ENCODE peak calls at places on chromosomes 3 and 15, in nine cellular contexts. One of them, this sample, is unnamed.

GRCh38 chr3:189304465-189305341 is 132.9 kb downstream of the TPRG1 start:
- DNase-seq in GM04503: no peak
- DNase-seq in AG09309: no peak
- DNase-seq in IMR-90: no peak
- DNase-seq in stimulated activated CD8-positive, alpha-beta memory T cell treated with anti-CD3 and anti-CD28 coated beads, Interleukin-12 subunit alpha, Interleukin-12 subunit beta, amount 100 ng/mL, for 4 hours: no peak
- DNase-seq in MCF 10A: peak
- DNase-seq in GM10248: no peak
- DNase-seq in breast epithelium: peak
- DNase-seq in posterior cingulate gyrus: no peak
- DNase-seq in this sample: no peak

GRCh38 chr15:101540480-101541239 is 51.2 kb upstream of the PCSK6 start:
- DNase-seq in AG09309: no peak
- DNase-seq in GM04503: no peak
- DNase-seq in MCF 10A: peak
- DNase-seq in IMR-90: no peak
- DNase-seq in stimulated activated CD8-positive, alpha-beta memory T cell treated with anti-CD3 and anti-CD28 coated beads, Interleukin-12 subunit alpha, Interleukin-12 subunit beta, amount 100 ng/mL, for 4 hours: no peak
- DNase-seq in posterior cingulate gyrus: no peak
- DNase-seq in GM10248: no peak
- DNase-seq in breast epithelium: no peak
- DNase-seq in this sample: no peak

GRCh38 chr15:63439536-63440264 is 58.1 kb upstream of the CA12 start:
- DNase-seq in MCF 10A: no peak
- DNase-seq in GM04503: no peak
- DNase-seq in AG09309: no peak
- DNase-seq in breast epithelium: no peak
- DNase-seq in IMR-90: peak
- DNase-seq in stimulated activated CD8-positive, alpha-beta memory T cell treated with anti-CD3 and anti-CD28 coated beads, Interleukin-12 subunit alpha, Interleukin-12 subunit beta, amount 100 ng/mL, for 4 hours: no peak
- DNase-seq in GM10248: no peak
- DNase-seq in posterior cingulate gyrus: no peak
- DNase-seq in this sample: no peak

GRCh38 chr15:74723187-74723586 is 2.1 kb downstream of the CYP1A1 start:
- DNase-seq in IMR-90: no peak
- DNase-seq in MCF 10A: no peak
- DNase-seq in GM04503: no peak
- DNase-seq in AG09309: no peak
- DNase-seq in stimulated activated CD8-positive, alpha-beta memory T cell treated with anti-CD3 and anti-CD28 coated beads, Interleukin-12 subunit alpha, Interleukin-12 subunit beta, amount 100 ng/mL, for 4 hours: no peak
- DNase-seq in GM10248: no peak
- DNase-seq in posterior cingulate gyrus: no peak
- DNase-seq in breast epithelium: no peak
- DNase-seq in this sample: no peak

GRCh38 chr15:48498828-48499227 is 146.7 kb downstream of the FBN1 start:
- DNase-seq in GM04503: no peak
- DNase-seq in stimulated activated CD8-positive, alpha-beta memory T cell treated with anti-CD3 and anti-CD28 coated beads, Interleukin-12 subunit alpha, Interleukin-12 subunit beta, amount 100 ng/mL, for 4 hours: no peak
- DNase-seq in IMR-90: no peak
- DNase-seq in posterior cingulate gyrus: no peak
- DNase-seq in MCF 10A: no peak
- DNase-seq in breast epithelium: no peak
- DNase-seq in AG09309: no peak
- DNase-seq in GM10248: no peak
- DNase-seq in this sample: no peak

GRCh38 chr3:194711913-194712312 is 26.2 kb downstream of the FAM43A start:
- DNase-seq in stimulated activated CD8-positive, alpha-beta memory T cell treated with anti-CD3 and anti-CD28 coated beads, Interleukin-12 subunit alpha, Interleukin-12 subunit beta, amount 100 ng/mL, for 4 hours: no peak
- DNase-seq in GM04503: peak
- DNase-seq in MCF 10A: peak
- DNase-seq in breast epithelium: peak
- DNase-seq in IMR-90: peak
- DNase-seq in AG09309: peak
- DNase-seq in GM10248: no peak
- DNase-seq in posterior cingulate gyrus: no peak
- DNase-seq in this sample: no peak

GRCh38 chr3:132973441-132973840 is 64.8 kb upstream of the TMEM108 start:
- DNase-seq in GM04503: no peak
- DNase-seq in stimulated activated CD8-positive, alpha-beta memory T cell treated with anti-CD3 and anti-CD28 coated beads, Interleukin-12 subunit alpha, Interleukin-12 subunit beta, amount 100 ng/mL, for 4 hours: no peak
- DNase-seq in GM10248: no peak
- DNase-seq in AG09309: no peak
- DNase-seq in posterior cingulate gyrus: no peak
- DNase-seq in MCF 10A: no peak
- DNase-seq in breast epithelium: no peak
- DNase-seq in IMR-90: no peak
- DNase-seq in this sample: no peak

GRCh38 chr15:98649996-98650870 is 1.9 kb downstream of the IGF1R start:
- DNase-seq in GM04503: no peak
- DNase-seq in AG09309: no peak
- DNase-seq in IMR-90: peak
- DNase-seq in posterior cingulate gyrus: no peak
- DNase-seq in MCF 10A: no peak
- DNase-seq in breast epithelium: no peak
- DNase-seq in stimulated activated CD8-positive, alpha-beta memory T cell treated with anti-CD3 and anti-CD28 coated beads, Interleukin-12 subunit alpha, Interleukin-12 subunit beta, amount 100 ng/mL, for 4 hours: peak
- DNase-seq in GM10248: no peak
- DNase-seq in this sample: peak

GRCh38 chr3:354433-354832 is 157.9 kb downstream of the CHL1 start:
- DNase-seq in stimulated activated CD8-positive, alpha-beta memory T cell treated with anti-CD3 and anti-CD28 coated beads, Interleukin-12 subunit alpha, Interleukin-12 subunit beta, amount 100 ng/mL, for 4 hours: no peak
- DNase-seq in AG09309: peak
- DNase-seq in GM10248: peak
- DNase-seq in posterior cingulate gyrus: no peak
- DNase-seq in GM04503: no peak
- DNase-seq in IMR-90: peak
- DNase-seq in MCF 10A: peak
- DNase-seq in breast epithelium: no peak
- DNase-seq in this sample: no peak

GRCh38 chr15:67101981-67102929 is 36.9 kb downstream of the SMAD3 start:
- DNase-seq in breast epithelium: no peak
- DNase-seq in GM10248: peak
- DNase-seq in IMR-90: peak
- DNase-seq in MCF 10A: peak
- DNase-seq in GM04503: no peak
- DNase-seq in stimulated activated CD8-positive, alpha-beta memory T cell treated with anti-CD3 and anti-CD28 coated beads, Interleukin-12 subunit alpha, Interleukin-12 subunit beta, amount 100 ng/mL, for 4 hours: no peak
- DNase-seq in AG09309: no peak
- DNase-seq in posterior cingulate gyrus: no peak
- DNase-seq in this sample: no peak

GRCh38 chr3:46349484-46350261 is 4.2 kb upstream of the CCR2 start:
- DNase-seq in stimulated activated CD8-positive, alpha-beta memory T cell treated with anti-CD3 and anti-CD28 coated beads, Interleukin-12 subunit alpha, Interleukin-12 subunit beta, amount 100 ng/mL, for 4 hours: no peak
- DNase-seq in posterior cingulate gyrus: no peak
- DNase-seq in IMR-90: no peak
- DNase-seq in AG09309: no peak
- DNase-seq in GM04503: no peak
- DNase-seq in GM10248: no peak
- DNase-seq in breast epithelium: no peak
- DNase-seq in MCF 10A: no peak
- DNase-seq in this sample: no peak

GRCh38 chr3:48418140-48418539 is 11.7 kb downstream of the PLXNB1 start:
- DNase-seq in MCF 10A: no peak
- DNase-seq in IMR-90: no peak
- DNase-seq in stimulated activated CD8-positive, alpha-beta memory T cell treated with anti-CD3 and anti-CD28 coated beads, Interleukin-12 subunit alpha, Interleukin-12 subunit beta, amount 100 ng/mL, for 4 hours: no peak
- DNase-seq in breast epithelium: no peak
- DNase-seq in GM04503: no peak
- DNase-seq in posterior cingulate gyrus: no peak
- DNase-seq in AG09309: no peak
- DNase-seq in GM10248: no peak
- DNase-seq in this sample: no peak

GRCh38 chr3:147298511-147298982 is 107.8 kb downstream of the ZIC4 start:
- DNase-seq in posterior cingulate gyrus: no peak
- DNase-seq in breast epithelium: no peak
- DNase-seq in IMR-90: peak
- DNase-seq in stimulated activated CD8-positive, alpha-beta memory T cell treated with anti-CD3 and anti-CD28 coated beads, Interleukin-12 subunit alpha, Interleukin-12 subunit beta, amount 100 ng/mL, for 4 hours: no peak
- DNase-seq in GM10248: no peak
- DNase-seq in MCF 10A: peak
- DNase-seq in AG09309: peak
- DNase-seq in GM04503: peak
- DNase-seq in this sample: no peak

This sample was measured in activated B cell treated with CpG ODN at 0.5 μM for 24 hours.